ENCODE peak calls at places on chromosomes 1 and 21, in six cellular contexts. Z is endothelial cell of umbilical vein, T is upper lobe of left lung, A is HL-60, Y is HCT116, R is GM12891. F is an unnamed sample.

GRCh38 chr1:24958766-24959622 is 28.9 kb upstream of the RUNX3 start:
- DNase-seq in Y (no peak), Z (no peak), T (no peak), A (no peak), R (no peak), F (no peak)

GRCh38 chr1:26064591-26064990 is 2.8 kb downstream of the TRIM63 start:
- DNase-seq in R (no peak), T (no peak), Y (no peak), A (no peak), Z (no peak), F (no peak)

GRCh38 chr1:44409019-44409602 is 4.1 kb downstream of the RNF220 start:
- DNase-seq in Y (no peak), Z (no peak), T (no peak), A (no peak), R (no peak), F (no peak)

GRCh38 chr1:181128592-181129497 is 40.3 kb downstream of the IER5 start:
- DNase-seq in Z (no peak), A (peak), Y (no peak), T (peak), R (no peak), F (no peak)

GRCh38 chr1:173868266-173869107 is at the start of gene ZBTB37:
- DNase-seq in Z (peak), A (peak), T (peak), Y (peak), R (peak), F (peak)

GRCh38 chr1:24108334-24109165 is 3.4 kb downstream of the MYOM3 start:
- DNase-seq in Y (peak), T (no peak), Z (peak), A (no peak), R (no peak), F (no peak)

GRCh38 chr1:232628335-232629214 is 1.4 kb downstream of the SIPA1L2 start:
- DNase-seq in T (no peak), Y (no peak), A (no peak), Z (peak), R (no peak), F (no peak)

GRCh38 chr1:24639881-24640280 is 3.2 kb upstream of the SRRM1 start:
- DNase-seq in T (no peak), Y (no peak), R (no peak), Z (no peak), A (no peak), F (no peak)

GRCh38 chr1:241776911-241777310 is 71.1 kb upstream of the EXO1 start:
- DNase-seq in Z (no peak), A (no peak), Y (no peak), R (no peak), T (no peak), F (no peak)

GRCh38 chr21:40852563-40852962 is 5.6 kb upstream of the DSCAM start:
- DNase-seq in T (no peak), Y (no peak), R (no peak), Z (no peak), A (no peak), F (no peak)

GRCh38 chr1:29236993-29237905 is 927 bp downstream of the PTPRU start:
- DNase-seq in Z (peak), T (peak), R (no peak), Y (no peak), A (peak), F (no peak)

GRCh38 chr1:229127301-229127700 is 143.6 kb upstream of the RAB4A start:
- DNase-seq in Z (no peak), Y (no peak), A (peak), T (peak), R (no peak), F (no peak)

GRCh38 chr1:212256404-212256803 is 28.8 kb upstream of the PPP2R5A start:
- DNase-seq in A (peak), Z (no peak), R (no peak), Y (no peak), T (peak), F (peak)

GRCh38 chr1:147834189-147834588 is 68.4 kb upstream of the GJA8 start:
- DNase-seq in T (no peak), A (no peak), R (no peak), Y (no peak), Z (peak), F (no peak)

GRCh38 chr21:44962481-44962966 is 22.7 kb downstream of the SLX9 start:
- DNase-seq in Z (peak), A (no peak), Y (no peak), T (no peak), R (no peak), F (no peak)

GRCh38 chr1:177130426-177130825 is 34.1 kb downstream of the ASTN1 start:
- DNase-seq in T (no peak), A (no peak), Y (no peak), R (no peak), Z (no peak), F (no peak)

GRCh38 chr1:109623601-109624161 is 4.0 kb downstream of the AMPD2 start:
- DNase-seq in R (no peak), T (no peak), Y (no peak), Z (no peak), A (no peak), F (no peak)

GRCh38 chr21:43812957-43813730 is 23.8 kb downstream of the RRP1 start:
- DNase-seq in A (no peak), R (no peak), Z (no peak), Y (no peak), T (no peak), F (no peak)

GRCh38 chr1:167718926-167719691 is 2.7 kb upstream of the MPZL1 start:
- DNase-seq in Y (no peak), A (no peak), R (no peak), T (no peak), Z (no peak), F (no peak)

GRCh38 chr1:171351961-171352360 is 38.0 kb downstream of the FMO4 start:
- DNase-seq in Y (no peak), R (no peak), Z (no peak), T (no peak), A (no peak), F (no peak)

GRCh38 chr1:208525417-208525816 is 281.2 kb upstream of the PLXNA2 start:
- DNase-seq in Z (no peak), A (no peak), Y (no peak), T (no peak), R (no peak), F (no peak)

GRCh38 chr1:182392045-182393028 is 747 bp upstream of the GLUL start:
- DNase-seq in Y (no peak), R (no peak), Z (no peak), A (peak), T (peak), F (peak)

GRCh38 chr1:119822406-119822805 is 11.1 kb upstream of the REG4 start:
- DNase-seq in Y (no peak), Z (no peak), A (no peak), R (no peak), T (no peak), F (no peak)

GRCh38 chr1:180366386-180367068 is 135.8 kb downstream of the ACBD6 start:
- DNase-seq in A (no peak), R (no peak), Z (peak), T (no peak), Y (no peak), F (no peak)

GRCh38 chr1:116254776-116255175 is 118.3 kb upstream of the ATP1A1 start:
- DNase-seq in Z (no peak), T (no peak), R (no peak), Y (no peak), A (no peak), F (no peak)
- TF ChIP-seq POLR2AphosphoS5 in Z (no peak), T (no peak), R (no peak), Y (no peak), A (no peak), F (no peak)

GRCh38 chr1:5662362-5663126 is 329.7 kb downstream of the NPHP4 start:
- DNase-seq in Z (no peak), R (no peak), Y (no peak), A (no peak), T (no peak), F (no peak)

GRCh38 chr1:5664081-5664480 is 328.1 kb downstream of the NPHP4 start:
- DNase-seq in A (no peak), T (no peak), R (no peak), Y (no peak), Z (no peak), F (no peak)

GRCh38 chr1:5664906-5665875 is 327.0 kb downstream of the NPHP4 start:
- DNase-seq in A (no peak), T (no peak), Y (no peak), Z (no peak), R (no peak), F (no peak)

GRCh38 chr1:5670590-5671350 is 321.5 kb downstream of the NPHP4 start:
- DNase-seq in T (no peak), Z (no peak), A (no peak), R (no peak), Y (no peak), F (no peak)

GRCh38 chr1:5667513-5668325 is 324.5 kb downstream of the NPHP4 start:
- DNase-seq in Y (no peak), Z (no peak), R (no peak), T (no peak), A (no peak), F (no peak)
- TF ChIP-seq POLR2AphosphoS5 in Y (no peak), Z (no peak), R (no peak), T (no peak), A (no peak), F (no peak)

DNA sequence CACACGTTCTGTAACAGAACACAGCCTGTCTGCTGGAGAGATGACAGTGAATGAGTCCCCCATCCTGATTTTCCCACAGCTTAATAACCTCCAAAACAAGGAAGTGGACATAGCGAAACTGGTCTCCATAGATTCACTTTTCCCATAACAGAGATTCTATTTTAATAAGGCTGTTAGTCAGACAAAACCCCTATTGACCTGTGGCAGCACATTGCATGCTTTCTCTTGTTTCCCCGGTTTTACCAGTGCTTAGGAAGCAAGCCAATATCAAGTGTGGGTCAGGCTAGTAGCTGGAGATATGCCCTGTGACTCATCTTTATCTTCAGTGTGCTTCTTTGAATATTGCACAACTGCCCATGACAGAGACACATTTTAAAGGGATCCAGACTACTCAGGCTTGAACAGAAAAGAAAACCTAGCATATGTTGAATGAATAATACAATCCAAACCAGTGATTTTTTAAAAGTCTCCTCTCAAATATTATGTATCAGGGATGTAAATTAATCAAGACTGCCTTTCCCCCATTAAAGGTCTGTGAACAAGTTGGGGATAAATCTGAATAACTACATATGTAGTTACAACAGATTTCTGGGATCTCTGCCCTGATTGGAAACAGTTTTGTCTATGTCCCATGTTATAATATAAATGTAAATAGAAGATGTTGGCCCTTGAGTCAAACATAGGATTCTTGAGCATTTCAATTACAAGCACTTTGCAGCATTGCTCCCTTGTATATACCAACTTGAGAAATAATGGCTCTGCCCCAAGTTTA is 11.9 kb upstream of the CLDN8 start:
- DNase-seq in Y (no peak), A (no peak), R (no peak), T (no peak), Z (no peak), F (no peak)
- TF ChIP-seq POLR2AphosphoS5 in Y (no peak), A (no peak), R (no peak), T (peak), Z (no peak), F (no peak)

GRCh38 chr21:37554661-37555379 is 188.2 kb downstream of the DYRK1A start:
- DNase-seq in A (no peak), T (no peak), R (no peak), Y (no peak), Z (no peak), F (no peak)

GRCh38 chr21:37548521-37548981 is 182.0 kb downstream of the DYRK1A start:
- DNase-seq in Z (peak), T (no peak), Y (no peak), A (no peak), R (no peak), F (no peak)

GRCh38 chr21:37550618-37551405 is 184.2 kb downstream of the DYRK1A start:
- DNase-seq in Y (no peak), T (no peak), R (no peak), Z (no peak), A (no peak), F (no peak)

GRCh38 chr21:37552496-37553399 is 186.2 kb downstream of the DYRK1A start:
- DNase-seq in Z (no peak), A (no peak), Y (no peak), R (no peak), T (no peak), F (no peak)

GRCh38 chr21:37551406-37552355 is 185.1 kb downstream of the DYRK1A start:
- DNase-seq in Y (no peak), T (peak), Z (peak), R (no peak), A (no peak), F (no peak)
- TF ChIP-seq POLR2AphosphoS5 in Y (no peak), T (no peak), Z (no peak), R (no peak), A (no peak), F (no peak)

GRCh38 chr1:19921310-19921709 is 2.1 kb downstream of the PLA2G2E start:
- DNase-seq in Z (no peak), R (no peak), T (no peak), Y (no peak), A (no peak), F (no peak)

GRCh38 chr1:19923137-19923952 is at the start of gene PLA2G2E:
- DNase-seq in Y (no peak), T (no peak), R (no peak), A (no peak), Z (no peak), F (no peak)

GRCh38 chr1:19920132-19920710 is 3.2 kb downstream of the PLA2G2E start:
- DNase-seq in Y (no peak), R (no peak), Z (no peak), T (no peak), A (no peak), F (no peak)

GRCh38 chr1:19922015-19922688 is 1.3 kb downstream of the PLA2G2E start:
- DNase-seq in A (no peak), Z (no peak), T (no peak), R (no peak), Y (no peak), F (no peak)

GRCh38 chr1:19918057-19918456 is 5.4 kb downstream of the PLA2G2E start:
- DNase-seq in Y (peak), T (peak), Z (peak), A (peak), R (peak), F (peak)
- TF ChIP-seq POLR2AphosphoS5 in Y (no peak), T (no peak), Z (no peak), A (no peak), R (no peak), F (no peak)

DNA sequence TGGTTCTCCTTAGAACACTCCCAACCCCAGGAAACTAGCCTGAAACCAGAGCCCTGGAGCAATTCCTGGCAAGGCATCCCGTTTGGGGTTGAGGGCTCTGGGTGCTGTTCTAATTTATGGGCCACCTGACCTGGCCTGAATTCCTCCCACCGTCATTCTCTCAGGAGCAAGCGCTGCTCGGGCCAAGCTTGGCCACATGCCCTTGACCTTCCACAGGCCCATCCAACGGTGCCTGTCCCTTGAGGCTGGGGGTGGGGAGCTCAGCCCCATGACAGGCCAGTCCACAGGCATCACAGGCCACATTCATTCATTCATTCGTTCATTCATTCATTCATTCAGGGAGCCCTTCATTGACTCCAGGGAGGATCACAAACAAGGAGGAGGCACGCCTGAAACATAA is 5.3 kb downstream of the PADI2 start:
- DNase-seq in Z (no peak), T (no peak), Y (no peak), A (no peak), R (no peak), F (no peak)
- TF ChIP-seq POLR2AphosphoS5 in Z (no peak), T (no peak), Y (no peak), A (no peak), R (no peak), F (no peak)

GRCh38 chr1:40708750-40709099 is 17.2 kb downstream of the NFYC start:
- DNase-seq in A (no peak), Z (no peak), T (no peak), Y (peak), R (peak), F (peak)

GRCh38 chr1:40709802-40710278 is 18.3 kb downstream of the NFYC start:
- DNase-seq in Y (no peak), A (no peak), R (no peak), T (no peak), Z (no peak), F (no peak)

GRCh38 chr1:40710581-40711315 is 19.2 kb downstream of the NFYC start:
- DNase-seq in Y (no peak), R (no peak), T (no peak), Z (peak), A (peak), F (no peak)

GRCh38 chr1:40711465-40712404 is 20.2 kb downstream of the NFYC start:
- DNase-seq in R (no peak), T (no peak), A (peak), Y (no peak), Z (peak), F (no peak)

DNA sequence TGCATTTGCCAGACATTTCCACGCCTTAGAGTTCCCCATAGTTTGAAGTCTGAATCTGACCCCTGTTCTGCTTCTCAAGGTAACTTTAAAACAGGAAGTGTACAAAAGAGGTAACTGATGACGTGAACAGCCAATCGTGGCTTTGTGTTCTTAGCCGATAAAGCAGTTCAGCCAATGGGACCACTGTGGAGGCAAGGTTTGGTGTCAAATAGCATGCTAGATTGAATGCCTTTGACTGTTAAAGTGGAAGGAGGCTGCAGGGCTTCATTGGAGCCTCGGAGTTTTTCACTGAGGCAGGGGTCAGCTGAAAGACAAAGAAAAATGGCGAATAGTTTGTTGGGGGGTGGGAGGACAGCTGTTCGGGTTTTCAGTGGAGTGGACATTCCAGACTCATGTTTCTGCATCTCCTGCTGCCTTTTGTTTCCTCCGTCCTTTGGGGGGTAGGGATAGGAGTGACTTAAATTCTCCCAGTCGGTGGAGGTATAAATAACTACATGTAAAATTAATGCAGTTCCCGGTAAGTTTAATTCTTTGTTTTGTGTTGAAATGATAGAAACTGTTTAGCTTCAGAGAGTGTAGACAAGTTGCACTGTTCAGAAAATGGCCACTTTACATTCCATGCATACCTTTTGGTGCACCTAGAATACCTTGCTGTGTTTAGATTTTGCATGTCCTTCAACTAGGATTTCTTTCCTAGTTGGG is 17.7 kb downstream of the NFYC start:
- DNase-seq in Y (peak), T (peak), R (peak), A (peak), Z (peak), F (peak)
- TF ChIP-seq POLR2AphosphoS5 in Y (peak), T (peak), R (peak), A (peak), Z (no peak), F (peak)